ENCODE peak calls at places on chromosome 18, in four cellular contexts. One of them, this sample, is unnamed.

GRCh38 chr18:24072743-24073142 is 58.2 kb downstream of the TTC39C start:
- DNase-seq in NCI-H1105: no peak
- DNase-seq in CD8-positive, alpha-beta T cell: no peak
- DNase-seq in naive thymus-derived CD4-positive, alpha-beta T cell: no peak
- DNase-seq in this sample: no peak

GRCh38 chr18:36212301-36212977 is 25.1 kb downstream of the MOCOS start:
- DNase-seq in NCI-H1105: no peak
- DNase-seq in CD8-positive, alpha-beta T cell: no peak
- DNase-seq in naive thymus-derived CD4-positive, alpha-beta T cell: no peak
- DNase-seq in this sample: no peak

GRCh38 chr18:3015203-3015590 is 2.3 kb upstream of the LPIN2 start:
- DNase-seq in NCI-H1105: no peak
- DNase-seq in CD8-positive, alpha-beta T cell: no peak
- DNase-seq in naive thymus-derived CD4-positive, alpha-beta T cell: no peak
- DNase-seq in this sample: no peak

GRCh38 chr18:63681449-63682381 is 20.0 kb upstream of the SERPINB3 start:
- DNase-seq in NCI-H1105: peak; percentile 15
- DNase-seq in CD8-positive, alpha-beta T cell: no peak
- DNase-seq in naive thymus-derived CD4-positive, alpha-beta T cell: no peak
- DNase-seq in this sample: no peak

GRCh38 chr18:48825101-48825745 is 125.5 kb downstream of the SMAD7 start:
- DNase-seq in NCI-H1105: no peak
- DNase-seq in CD8-positive, alpha-beta T cell: no peak
- DNase-seq in naive thymus-derived CD4-positive, alpha-beta T cell: no peak
- DNase-seq in this sample: no peak

GRCh38 chr18:24488824-24489493 is 28.5 kb downstream of the HRH4 start:
- DNase-seq in NCI-H1105: peak; percentile 32
- DNase-seq in CD8-positive, alpha-beta T cell: no peak
- DNase-seq in naive thymus-derived CD4-positive, alpha-beta T cell: no peak
- DNase-seq in this sample: peak; percentile 29

GRCh38 chr18:24503182-24503581 is 42.7 kb downstream of the HRH4 start:
- DNase-seq in NCI-H1105: no peak
- DNase-seq in CD8-positive, alpha-beta T cell: no peak
- DNase-seq in naive thymus-derived CD4-positive, alpha-beta T cell: no peak
- DNase-seq in this sample: no peak

GRCh38 chr18:79511271-79511670 is 115.5 kb downstream of the NFATC1 start:
- DNase-seq in NCI-H1105: no peak
- DNase-seq in CD8-positive, alpha-beta T cell: no peak
- DNase-seq in naive thymus-derived CD4-positive, alpha-beta T cell: peak; percentile 17
- DNase-seq in this sample: no peak

GRCh38 chr18:70313640-70314039 is 24.8 kb downstream of the SOCS6 start:
- DNase-seq in NCI-H1105: no peak
- DNase-seq in CD8-positive, alpha-beta T cell: no peak
- DNase-seq in naive thymus-derived CD4-positive, alpha-beta T cell: no peak
- DNase-seq in this sample: no peak

GRCh38 chr18:55401638-55402191 is 186.3 kb downstream of the TCF4 start:
- DNase-seq in NCI-H1105: no peak
- DNase-seq in CD8-positive, alpha-beta T cell: no peak
- DNase-seq in naive thymus-derived CD4-positive, alpha-beta T cell: no peak
- DNase-seq in this sample: no peak

GRCh38 chr18:71529708-71530303 is 1014.3 kb downstream of the CBLN2 start:
- DNase-seq in NCI-H1105: peak; percentile 46
- DNase-seq in CD8-positive, alpha-beta T cell: no peak
- DNase-seq in naive thymus-derived CD4-positive, alpha-beta T cell: no peak
- DNase-seq in this sample: no peak

GRCh38 chr18:58569490-58569911 is 59.4 kb downstream of the ALPK2 start:
- DNase-seq in NCI-H1105: no peak
- DNase-seq in CD8-positive, alpha-beta T cell: no peak
- DNase-seq in naive thymus-derived CD4-positive, alpha-beta T cell: no peak
- DNase-seq in this sample: no peak

GRCh38 chr18:5097116-5097703 is 99.8 kb downstream of the AKAIN1 start:
- DNase-seq in NCI-H1105: no peak
- DNase-seq in CD8-positive, alpha-beta T cell: no peak
- DNase-seq in naive thymus-derived CD4-positive, alpha-beta T cell: no peak
- DNase-seq in this sample: no peak

GRCh38 chr18:5914016-5914415 is 18.7 kb upstream of the TMEM200C start:
- DNase-seq in NCI-H1105: no peak
- DNase-seq in CD8-positive, alpha-beta T cell: no peak
- DNase-seq in naive thymus-derived CD4-positive, alpha-beta T cell: no peak
- DNase-seq in this sample: no peak

GRCh38 chr18:46843372-46843771 is 73.9 kb downstream of the PIAS2 start:
- DNase-seq in NCI-H1105: no peak
- DNase-seq in CD8-positive, alpha-beta T cell: no peak
- DNase-seq in naive thymus-derived CD4-positive, alpha-beta T cell: no peak
- DNase-seq in this sample: no peak

GRCh38 chr18:985301-985700 is 80.6 kb downstream of the ADCYAP1 start:
- DNase-seq in NCI-H1105: peak; percentile 62
- DNase-seq in CD8-positive, alpha-beta T cell: no peak
- DNase-seq in naive thymus-derived CD4-positive, alpha-beta T cell: no peak
- DNase-seq in this sample: peak; percentile 81

GRCh38 chr18:27188309-27188708 is 3.2 kb upstream of the CHST9 start:
- DNase-seq in NCI-H1105: no peak
- DNase-seq in CD8-positive, alpha-beta T cell: no peak
- DNase-seq in naive thymus-derived CD4-positive, alpha-beta T cell: no peak
- DNase-seq in this sample: no peak

GRCh38 chr18:3869848-3870247 is 419.9 kb downstream of the TGIF1 start:
- DNase-seq in NCI-H1105: peak; percentile 6
- DNase-seq in CD8-positive, alpha-beta T cell: no peak
- DNase-seq in naive thymus-derived CD4-positive, alpha-beta T cell: no peak
- DNase-seq in this sample: peak; percentile 61

GRCh38 chr18:24727685-24728084 is 267.2 kb downstream of the HRH4 start:
- DNase-seq in NCI-H1105: no peak
- DNase-seq in CD8-positive, alpha-beta T cell: no peak
- DNase-seq in naive thymus-derived CD4-positive, alpha-beta T cell: no peak
- DNase-seq in this sample: no peak

GRCh38 chr18:35289293-35290069 is 548 bp downstream of the ZSCAN30 start:
- DNase-seq in NCI-H1105: no peak
- DNase-seq in CD8-positive, alpha-beta T cell: peak; percentile 61
- DNase-seq in naive thymus-derived CD4-positive, alpha-beta T cell: no peak
- DNase-seq in this sample: no peak

GRCh38 chr18:55452123-55452611 is 135.8 kb downstream of the TCF4 start:
- DNase-seq in NCI-H1105: peak; percentile 66
- DNase-seq in CD8-positive, alpha-beta T cell: no peak
- DNase-seq in naive thymus-derived CD4-positive, alpha-beta T cell: no peak
- DNase-seq in this sample: no peak

GRCh38 chr18:75784413-75784812 is 356.9 kb upstream of the SMIM21 start:
- DNase-seq in NCI-H1105: no peak
- DNase-seq in CD8-positive, alpha-beta T cell: no peak
- DNase-seq in naive thymus-derived CD4-positive, alpha-beta T cell: no peak
- DNase-seq in this sample: no peak

GRCh38 chr18:7784171-7784570 is 217.1 kb downstream of the PTPRM start:
- DNase-seq in NCI-H1105: no peak
- DNase-seq in CD8-positive, alpha-beta T cell: no peak
- DNase-seq in naive thymus-derived CD4-positive, alpha-beta T cell: no peak
- DNase-seq in this sample: no peak

GRCh38 chr18:10421859-10422258 is 32.6 kb upstream of the APCDD1 start:
- DNase-seq in NCI-H1105: no peak
- DNase-seq in CD8-positive, alpha-beta T cell: no peak
- DNase-seq in naive thymus-derived CD4-positive, alpha-beta T cell: no peak
- DNase-seq in this sample: no peak

GRCh38 chr18:56615738-56616520 is 22.5 kb downstream of the TXNL1 start:
- DNase-seq in NCI-H1105: no peak
- DNase-seq in CD8-positive, alpha-beta T cell: no peak
- DNase-seq in naive thymus-derived CD4-positive, alpha-beta T cell: no peak
- DNase-seq in this sample: no peak

GRCh38 chr18:13452448-13452811 is 233.9 kb downstream of the LDLRAD4 start:
- DNase-seq in NCI-H1105: no peak
- DNase-seq in CD8-positive, alpha-beta T cell: no peak
- DNase-seq in naive thymus-derived CD4-positive, alpha-beta T cell: no peak
- DNase-seq in this sample: no peak

GRCh38 chr18:55868909-55869308 is 280.9 kb upstream of the TCF4 start:
- DNase-seq in NCI-H1105: no peak
- DNase-seq in CD8-positive, alpha-beta T cell: no peak
- DNase-seq in naive thymus-derived CD4-positive, alpha-beta T cell: no peak
- DNase-seq in this sample: no peak

GRCh38 chr18:47420130-47420529 is 168.7 kb upstream of the SKOR2 start:
- DNase-seq in NCI-H1105: no peak
- DNase-seq in CD8-positive, alpha-beta T cell: no peak
- DNase-seq in naive thymus-derived CD4-positive, alpha-beta T cell: no peak
- DNase-seq in this sample: no peak

GRCh38 chr18:21575656-21576055 is 24.8 kb downstream of the ESCO1 start:
- DNase-seq in NCI-H1105: no peak
- DNase-seq in CD8-positive, alpha-beta T cell: no peak
- DNase-seq in naive thymus-derived CD4-positive, alpha-beta T cell: no peak
- DNase-seq in this sample: no peak

GRCh38 chr18:8471373-8471772 is 137.9 kb upstream of the RAB12 start:
- DNase-seq in NCI-H1105: no peak
- DNase-seq in CD8-positive, alpha-beta T cell: no peak
- DNase-seq in naive thymus-derived CD4-positive, alpha-beta T cell: no peak
- DNase-seq in this sample: no peak

GRCh38 chr18:54521846-54522245 is 69.2 kb upstream of the DYNAP start:
- DNase-seq in NCI-H1105: no peak
- DNase-seq in CD8-positive, alpha-beta T cell: no peak
- DNase-seq in naive thymus-derived CD4-positive, alpha-beta T cell: no peak
- DNase-seq in this sample: no peak